ENCODE peak calls at places on chromosomes 6 and 20, in five cellular contexts. I, P, V, M and U are unnamed samples.

GRCh38 chr6:75934643-75935472 is 137.6 kb downstream of the IMPG1 start:
- DNase-seq in I (no peak), P (no peak), V (peak; percentile 78), M (peak; percentile 86), U (peak; percentile 42)

GRCh38 chr20:44089987-44090674 is 96.9 kb downstream of the JPH2 start:
- DNase-seq in I (no peak), P (no peak), V (peak; percentile 80), M (peak; percentile 70), U (peak; percentile 57)

GRCh38 chr20:57614490-57615471 is 5.4 kb downstream of the ZBP1 start:
- DNase-seq in I (no peak), P (no peak), V (no peak), M (no peak), U (no peak)

GRCh38 chr6:129940454-129941195 is 77.8 kb upstream of the L3MBTL3 start:
- DNase-seq in I (no peak), P (no peak), V (no peak), M (no peak), U (no peak)

GRCh38 chr20:18907353-18907752 is 93.8 kb downstream of the SCP2D1 start:
- DNase-seq in I (no peak), P (no peak), V (no peak), M (no peak), U (no peak)

GRCh38 chr6:87151786-87152527 is 3.4 kb upstream of the ZNF292 start:
- DNase-seq in I (peak; percentile 62), P (peak; percentile 76), V (peak; percentile 41), M (peak; percentile 79), U (no peak)

GRCh38 chr6:82415820-82416219 is 52.2 kb downstream of the TPBG start:
- DNase-seq in I (no peak), P (no peak), V (no peak), M (peak; percentile 28), U (no peak)

GRCh38 chr6:152271681-152272464 is 365.3 kb downstream of the SYNE1 start:
- DNase-seq in I (no peak), P (no peak), V (peak; percentile 71), M (peak; percentile 39), U (no peak)

GRCh38 chr6:151493495-151494234 is at the start of gene CCDC170:
- DNase-seq in I (no peak), P (peak; percentile 83), V (no peak), M (peak; percentile 43), U (no peak)

GRCh38 chr6:12760911-12761310 is 44.3 kb downstream of the PHACTR1 start:
- DNase-seq in I (no peak), P (no peak), V (no peak), M (peak; percentile 44), U (no peak)

GRCh38 chr6:130188207-130188899 is 34.4 kb downstream of the SAMD3 start:
- DNase-seq in I (no peak), P (no peak), V (no peak), M (no peak), U (no peak)

GRCh38 chr6:43285415-43285814 is 12.6 kb upstream of the SLC22A7 start:
- DNase-seq in I (no peak), P (no peak), V (no peak), M (no peak), U (no peak)

GRCh38 chr20:53613748-53614147 is 20.1 kb upstream of the ZNF217 start:
- DNase-seq in I (no peak), P (no peak), V (peak; percentile 55), M (peak; percentile 49), U (no peak)

DNA sequence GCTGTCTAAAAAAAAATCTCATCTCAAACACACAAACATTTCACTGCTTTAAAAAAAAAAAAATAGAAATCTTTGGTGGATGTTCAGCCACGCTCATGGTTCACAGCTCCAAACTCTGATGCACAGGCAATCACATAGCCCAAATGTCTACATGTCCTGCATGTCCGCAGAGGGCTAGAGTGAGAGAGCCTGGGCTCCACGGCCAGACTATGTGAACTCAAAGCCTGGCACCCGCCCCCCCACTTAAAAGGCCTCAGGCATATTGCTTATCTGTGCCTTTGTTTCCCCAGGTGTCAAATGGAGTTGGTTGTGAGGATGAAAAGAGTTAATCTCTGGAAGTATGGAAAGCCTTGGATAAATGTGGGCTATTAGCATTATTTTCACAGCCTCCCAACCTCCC is 10.5 kb upstream of the PTGIS start:
- DNase-seq in I (no peak), P (no peak), V (no peak), M (no peak), U (no peak)
- H3K4me3 ChIP-seq in I (no peak overlapping the region), P (no peak overlapping the region), V (no peak overlapping the region), M (no peak overlapping the region), U (no peak overlapping the region)

DNA sequence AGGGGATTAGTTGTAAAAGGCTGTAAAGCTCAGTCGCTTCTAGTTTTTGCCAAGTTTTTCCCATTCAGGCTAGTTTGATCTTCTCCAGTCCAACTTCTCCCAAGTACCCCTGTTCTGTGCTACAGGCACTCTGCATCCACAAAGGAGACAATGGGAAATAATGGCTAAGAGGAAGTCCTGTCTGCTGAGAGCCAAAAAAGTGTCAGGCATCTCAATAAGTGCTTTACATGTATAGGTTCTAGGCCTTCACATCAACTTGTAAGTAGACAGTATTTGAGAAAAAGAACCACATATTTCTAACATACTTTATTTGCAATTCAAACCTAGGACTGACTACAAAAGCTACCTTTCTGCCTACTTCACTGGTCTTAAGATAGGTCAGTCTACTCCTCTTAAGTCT is 4.9 kb downstream of the HTR1B start:
- DNase-seq in I (no peak), P (no peak), V (no peak), M (no peak), U (no peak)
- H3K4me3 ChIP-seq in I (no peak overlapping the region), P (no peak overlapping the region), V (no peak overlapping the region), M (no peak overlapping the region), U (no peak overlapping the region)

GRCh38 chr20:20002101-20002998 is 14.8 kb upstream of the NAA20 start:
- DNase-seq in I (no peak), P (no peak), V (peak; percentile 70), M (peak; percentile 70), U (no peak)
- H3K4me3 ChIP-seq in I (no peak overlapping the region), P (no peak overlapping the region), V (no peak overlapping the region), M (no peak overlapping the region), U (no peak overlapping the region)

GRCh38 chr6:3784423-3784822 is 32.9 kb upstream of the PXDC1 start:
- DNase-seq in I (no peak), P (no peak), V (no peak), M (no peak), U (no peak)
- H3K4me3 ChIP-seq in I (no peak overlapping the region), P (no peak overlapping the region), V (no peak overlapping the region), M (no peak overlapping the region), U (no peak overlapping the region)

GRCh38 chr20:50144362-50144761 is 9.2 kb downstream of the PEDS1 start:
- DNase-seq in I (no peak), P (no peak), V (peak; percentile 99), M (peak; percentile 96), U (no peak)

GRCh38 chr20:50149481-50150254 is 3.9 kb downstream of the PEDS1 start:
- DNase-seq in I (no peak), P (no peak), V (no peak), M (no peak), U (no peak)

GRCh38 chr20:50142812-50143211 is 10.7 kb downstream of the PEDS1 start:
- DNase-seq in I (no peak), P (no peak), V (no peak), M (no peak), U (no peak)

GRCh38 chr20:50146214-50146613 is 7.3 kb downstream of the PEDS1 start:
- DNase-seq in I (no peak), P (no peak), V (no peak), M (no peak), U (no peak)

DNA sequence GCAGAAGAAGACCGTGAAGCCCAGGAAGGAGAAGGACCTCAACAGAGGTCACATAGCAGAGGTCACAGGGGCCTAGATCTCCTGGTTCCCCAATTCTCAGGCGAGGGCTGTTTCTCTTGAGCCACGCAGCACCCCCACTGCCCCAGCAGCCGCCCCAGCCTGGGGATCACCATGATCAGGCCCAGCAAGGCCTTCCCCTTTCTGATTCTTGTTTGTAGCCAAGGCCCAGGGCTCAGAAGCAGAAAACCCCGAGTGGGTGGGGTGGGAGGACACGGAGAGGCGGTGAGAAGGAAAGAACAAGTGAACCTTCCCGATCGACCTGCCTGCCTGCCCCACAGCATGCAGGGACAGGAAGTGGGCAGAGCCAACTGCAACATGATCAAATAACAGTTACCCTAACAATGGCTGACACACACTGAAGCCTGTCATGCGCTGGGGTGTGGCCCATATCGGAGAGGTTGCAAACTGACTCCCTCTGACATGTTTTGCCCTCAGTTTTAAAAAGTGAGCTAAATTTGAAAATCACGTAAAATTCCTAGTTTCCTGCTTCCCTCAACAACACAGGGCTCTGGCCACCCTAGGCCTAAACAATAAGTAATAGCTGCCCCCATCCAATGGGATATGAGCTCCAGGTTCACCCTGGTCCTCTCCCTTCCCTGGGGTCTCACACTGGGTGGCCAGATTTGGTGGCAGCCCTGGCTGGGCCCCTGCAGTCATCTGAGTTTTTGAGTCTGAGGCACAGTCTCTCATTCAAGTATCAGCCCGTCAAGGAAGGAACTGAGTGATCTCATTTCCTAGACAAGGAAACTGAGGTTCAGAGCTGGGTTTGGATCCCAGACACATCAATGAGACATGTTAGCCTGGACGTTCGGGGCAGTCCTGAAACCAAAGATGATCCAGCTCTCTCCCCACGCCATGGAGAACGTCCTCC is 6.5 kb downstream of the PEDS1 start:
- DNase-seq in I (peak; percentile 65), P (peak; percentile 69), V (no peak), M (peak; percentile 42), U (peak; percentile 87)
- H3K4me3 ChIP-seq in I (peak overlapping the region; percentile 34), P (peak overlapping the region; percentile 26), V (no peak overlapping the region), M (no peak overlapping the region), U (peak overlapping the region; percentile 47)

GRCh38 chr6:155291291-155291690 is 23.0 kb downstream of the TFB1M start:
- DNase-seq in I (no peak), P (no peak), V (no peak), M (no peak), U (no peak)
- H3K4me3 ChIP-seq in I (no peak overlapping the region), P (no peak overlapping the region), V (no peak overlapping the region), M (no peak overlapping the region), U (no peak overlapping the region)

GRCh38 chr20:45419188-45420091 is 3.5 kb downstream of the PIGT start:
- DNase-seq in I (no peak), P (no peak), V (peak; percentile 100), M (peak; percentile 93), U (no peak)

GRCh38 chr20:45413479-45413878 is 2.5 kb upstream of the PIGT start:
- DNase-seq in I (no peak), P (no peak), V (no peak), M (no peak), U (no peak)

GRCh38 chr20:45415822-45416637 is at the start of gene PIGT:
- DNase-seq in I (peak; percentile 83), P (peak; percentile 92), V (peak; percentile 68), M (peak; percentile 91), U (peak; percentile 89)

GRCh38 chr20:45420125-45420524 is 4.2 kb downstream of the PIGT start:
- DNase-seq in I (no peak), P (no peak), V (no peak), M (no peak), U (no peak)

GRCh38 chr20:45416917-45417316 is 976 bp downstream of the PIGT start:
- DNase-seq in I (no peak), P (no peak), V (no peak), M (no peak), U (no peak)
- H3K4me3 ChIP-seq in I (peak overlapping the region; percentile 87), P (peak overlapping the region; percentile 96), V (peak overlapping the region; percentile 89), M (peak overlapping the region; percentile 78), U (peak overlapping the region; percentile 98)

GRCh38 chr6:163260911-163261310 is 153.6 kb upstream of the QKI start:
- DNase-seq in I (no peak), P (no peak), V (no peak), M (no peak), U (no peak)
- H3K4me3 ChIP-seq in I (no peak overlapping the region), P (no peak overlapping the region), V (no peak overlapping the region), M (no peak overlapping the region), U (no peak overlapping the region)

GRCh38 chr6:25138024-25138696 is 141.0 kb upstream of the CARMIL1 start:
- DNase-seq in I (peak; percentile 49), P (no peak), V (peak; percentile 92), M (peak; percentile 91), U (peak; percentile 91)
- H3K4me3 ChIP-seq in I (peak overlapping the region; percentile 72), P (peak overlapping the region; percentile 45), V (peak overlapping the region; percentile 68), M (peak overlapping the region; percentile 37), U (peak overlapping the region; percentile 42)